ENCODE peak calls at places on chromosome 18, in six cellular contexts. One of them, this sample, is unnamed.

GRCh38 chr18:36464126-36464651 is 166.7 kb downstream of the FHOD3 start:
- DNase-seq in endothelial cell: no peak
- DNase-seq in fibroblast of lung: no peak
- DNase-seq in choroid plexus epithelial cell: no peak
- DNase-seq in WTC11: no peak
- DNase-seq in adrenal gland: no peak
- DNase-seq in this sample: no peak

GRCh38 chr18:61502472-61502871 is 169.2 kb downstream of the CDH20 start:
- DNase-seq in choroid plexus epithelial cell: peak
- DNase-seq in fibroblast of lung: peak
- DNase-seq in adrenal gland: peak
- DNase-seq in endothelial cell: peak
- DNase-seq in WTC11: peak
- DNase-seq in this sample: peak

GRCh38 chr18:48674198-48674721 is 135.4 kb downstream of the CTIF start:
- DNase-seq in adrenal gland: peak
- DNase-seq in WTC11: no peak
- DNase-seq in endothelial cell: no peak
- DNase-seq in fibroblast of lung: peak
- DNase-seq in choroid plexus epithelial cell: peak
- DNase-seq in this sample: no peak

GRCh38 chr18:22020127-22020866 is 149.1 kb upstream of the GATA6 start:
- DNase-seq in choroid plexus epithelial cell: no peak
- DNase-seq in WTC11: no peak
- DNase-seq in adrenal gland: no peak
- DNase-seq in fibroblast of lung: no peak
- DNase-seq in endothelial cell: no peak
- DNase-seq in this sample: no peak

GRCh38 chr18:37565138-37565984 is at the start of gene CELF4:
- DNase-seq in adrenal gland: no peak
- DNase-seq in WTC11: peak
- DNase-seq in fibroblast of lung: no peak
- DNase-seq in endothelial cell: peak
- DNase-seq in choroid plexus epithelial cell: no peak
- DNase-seq in this sample: no peak

GRCh38 chr18:48913723-48914122 is 37.0 kb downstream of the SMAD7 start:
- DNase-seq in fibroblast of lung: no peak
- DNase-seq in endothelial cell: no peak
- DNase-seq in choroid plexus epithelial cell: no peak
- DNase-seq in adrenal gland: no peak
- DNase-seq in WTC11: no peak
- DNase-seq in this sample: no peak

GRCh38 chr18:22558945-22559385 is 141.2 kb upstream of the CTAGE1 start:
- DNase-seq in WTC11: peak
- DNase-seq in endothelial cell: peak
- DNase-seq in fibroblast of lung: peak
- DNase-seq in choroid plexus epithelial cell: peak
- DNase-seq in adrenal gland: peak
- DNase-seq in this sample: peak

GRCh38 chr18:27175914-27176313 is 9.2 kb downstream of the CHST9 start:
- DNase-seq in choroid plexus epithelial cell: no peak
- DNase-seq in WTC11: no peak
- DNase-seq in endothelial cell: no peak
- DNase-seq in adrenal gland: no peak
- DNase-seq in fibroblast of lung: no peak
- DNase-seq in this sample: no peak

GRCh38 chr18:37980556-37980955 is 415.0 kb upstream of the CELF4 start:
- DNase-seq in adrenal gland: no peak
- DNase-seq in choroid plexus epithelial cell: no peak
- DNase-seq in fibroblast of lung: no peak
- DNase-seq in endothelial cell: no peak
- DNase-seq in WTC11: no peak
- DNase-seq in this sample: no peak

GRCh38 chr18:49183921-49184320 is 233.2 kb upstream of the SMAD7 start:
- DNase-seq in adrenal gland: no peak
- DNase-seq in fibroblast of lung: no peak
- DNase-seq in WTC11: no peak
- DNase-seq in endothelial cell: no peak
- DNase-seq in choroid plexus epithelial cell: no peak
- DNase-seq in this sample: no peak

GRCh38 chr18:8507361-8507760 is 101.9 kb upstream of the RAB12 start:
- DNase-seq in fibroblast of lung: peak
- DNase-seq in adrenal gland: no peak
- DNase-seq in WTC11: peak
- DNase-seq in endothelial cell: peak
- DNase-seq in choroid plexus epithelial cell: peak
- DNase-seq in this sample: no peak

GRCh38 chr18:69992776-69993175 is 45.1 kb upstream of the CD226 start:
- DNase-seq in WTC11: no peak
- DNase-seq in endothelial cell: no peak
- DNase-seq in choroid plexus epithelial cell: peak
- DNase-seq in fibroblast of lung: peak
- DNase-seq in adrenal gland: no peak
- DNase-seq in this sample: no peak

GRCh38 chr18:71797554-71797953 is 746.6 kb downstream of the CBLN2 start:
- DNase-seq in adrenal gland: no peak
- DNase-seq in choroid plexus epithelial cell: peak
- DNase-seq in WTC11: no peak
- DNase-seq in fibroblast of lung: peak
- DNase-seq in endothelial cell: no peak
- DNase-seq in this sample: no peak

GRCh38 chr18:37138456-37138855 is 309.5 kb downstream of the KIAA1328 start:
- DNase-seq in endothelial cell: no peak
- DNase-seq in WTC11: peak
- DNase-seq in fibroblast of lung: no peak
- DNase-seq in choroid plexus epithelial cell: no peak
- DNase-seq in adrenal gland: no peak
- DNase-seq in this sample: no peak

GRCh38 chr18:71371951-71372605 is 1083.2 kb downstream of the SOCS6 start:
- DNase-seq in choroid plexus epithelial cell: no peak
- DNase-seq in fibroblast of lung: no peak
- DNase-seq in endothelial cell: no peak
- DNase-seq in WTC11: no peak
- DNase-seq in adrenal gland: no peak
- DNase-seq in this sample: no peak

GRCh38 chr18:9790261-9790660 is 82.2 kb downstream of the RAB31 start:
- DNase-seq in WTC11: no peak
- DNase-seq in adrenal gland: no peak
- DNase-seq in endothelial cell: no peak
- DNase-seq in fibroblast of lung: no peak
- DNase-seq in choroid plexus epithelial cell: no peak
- DNase-seq in this sample: no peak

GRCh38 chr18:9796933-9797549 is 88.7 kb upstream of the TXNDC2 start:
- DNase-seq in WTC11: no peak
- DNase-seq in fibroblast of lung: no peak
- DNase-seq in choroid plexus epithelial cell: no peak
- DNase-seq in adrenal gland: no peak
- DNase-seq in endothelial cell: no peak
- DNase-seq in this sample: no peak

GRCh38 chr18:9788140-9788539 is 80.0 kb downstream of the RAB31 start:
- DNase-seq in fibroblast of lung: peak
- DNase-seq in WTC11: no peak
- DNase-seq in adrenal gland: no peak
- DNase-seq in endothelial cell: no peak
- DNase-seq in choroid plexus epithelial cell: no peak
- DNase-seq in this sample: no peak

GRCh38 chr18:9788860-9789259 is 80.8 kb downstream of the RAB31 start:
- DNase-seq in endothelial cell: no peak
- DNase-seq in fibroblast of lung: no peak
- DNase-seq in WTC11: no peak
- DNase-seq in choroid plexus epithelial cell: no peak
- DNase-seq in adrenal gland: no peak
- DNase-seq in this sample: no peak

DNA sequence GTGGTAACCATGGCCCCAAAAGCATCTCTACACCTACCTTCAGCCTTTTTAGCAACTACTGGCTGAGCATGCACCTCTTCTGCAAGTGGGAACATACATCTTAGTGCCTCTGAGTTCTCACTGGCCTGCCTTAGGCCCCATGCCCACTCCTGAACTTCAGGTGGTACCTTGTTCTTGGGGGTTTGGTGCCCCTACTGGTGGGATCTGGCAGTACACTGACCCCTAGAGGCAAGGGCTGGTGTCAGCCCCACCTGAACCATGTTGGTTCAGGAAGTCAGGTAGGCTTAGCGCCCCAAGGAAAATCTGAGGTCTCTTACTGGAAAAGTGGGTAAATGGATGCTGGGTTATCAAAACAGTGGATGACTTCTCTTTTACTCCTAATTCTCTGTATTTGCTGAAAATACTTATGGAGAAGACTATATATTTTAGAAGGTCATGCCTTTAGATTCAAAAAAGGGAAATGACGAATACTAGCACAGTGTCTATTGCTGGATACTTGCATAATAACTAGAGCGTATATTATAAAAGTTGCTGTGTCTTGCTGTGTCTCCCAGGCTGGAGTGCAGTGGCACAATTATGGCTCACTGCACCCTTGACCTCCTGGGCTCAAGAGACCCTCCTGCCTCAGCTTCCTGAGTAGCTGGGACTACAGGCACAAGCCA is 84.6 kb downstream of the RAB31 start:
- DNase-seq in adrenal gland: no peak
- DNase-seq in choroid plexus epithelial cell: no peak
- DNase-seq in fibroblast of lung: no peak
- DNase-seq in endothelial cell: peak
- DNase-seq in WTC11: peak
- DNase-seq in this sample: no peak
- TF ChIP-seq CTCF in adrenal gland: peak
- TF ChIP-seq CTCF in choroid plexus epithelial cell: peak
- TF ChIP-seq CTCF in fibroblast of lung: peak
- TF ChIP-seq CTCF in endothelial cell: peak
- TF ChIP-seq CTCF in WTC11: peak
- TF ChIP-seq CTCF in this sample: peak

GRCh38 chr18:46668135-46668534 is 11.1 kb upstream of the LOXHD1 start:
- DNase-seq in endothelial cell: no peak
- DNase-seq in WTC11: no peak
- DNase-seq in adrenal gland: no peak
- DNase-seq in fibroblast of lung: no peak
- DNase-seq in choroid plexus epithelial cell: no peak
- DNase-seq in this sample: no peak

GRCh38 chr18:46672062-46672970 is 15.3 kb upstream of the LOXHD1 start:
- DNase-seq in endothelial cell: no peak
- DNase-seq in choroid plexus epithelial cell: no peak
- DNase-seq in fibroblast of lung: peak
- DNase-seq in adrenal gland: no peak
- DNase-seq in WTC11: no peak
- DNase-seq in this sample: no peak

GRCh38 chr18:46663539-46663938 is 6.5 kb upstream of the LOXHD1 start:
- DNase-seq in WTC11: no peak
- DNase-seq in adrenal gland: no peak
- DNase-seq in fibroblast of lung: no peak
- DNase-seq in endothelial cell: no peak
- DNase-seq in choroid plexus epithelial cell: no peak
- DNase-seq in this sample: no peak

DNA sequence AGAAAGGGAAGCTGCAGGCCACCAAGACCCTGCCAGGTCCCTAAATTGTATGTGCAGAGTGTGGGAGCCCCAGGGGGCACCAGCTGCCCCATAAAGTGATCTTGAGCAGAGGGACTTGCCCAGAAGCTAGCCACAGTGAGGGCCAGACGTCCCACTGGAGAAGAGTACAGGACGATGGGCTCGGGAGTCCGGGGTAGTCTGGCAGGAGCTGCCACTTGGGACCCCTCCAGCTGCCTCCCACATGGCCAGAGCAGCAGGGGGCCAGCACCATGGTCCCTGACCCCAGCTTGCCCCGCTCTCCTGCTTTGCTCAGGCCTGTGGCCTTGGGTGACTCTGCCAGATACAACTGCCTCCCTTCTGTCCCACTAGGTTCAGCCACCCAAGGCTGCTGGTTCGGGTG is 11.7 kb upstream of the LOXHD1 start:
- DNase-seq in adrenal gland: no peak
- DNase-seq in WTC11: no peak
- DNase-seq in choroid plexus epithelial cell: no peak
- DNase-seq in endothelial cell: no peak
- DNase-seq in fibroblast of lung: no peak
- DNase-seq in this sample: no peak
- TF ChIP-seq CTCF in adrenal gland: no peak
- TF ChIP-seq CTCF in WTC11: no peak
- TF ChIP-seq CTCF in choroid plexus epithelial cell: no peak
- TF ChIP-seq CTCF in endothelial cell: no peak
- TF ChIP-seq CTCF in fibroblast of lung: no peak
- TF ChIP-seq CTCF in this sample: no peak

GRCh38 chr18:58158459-58158858 is 114.4 kb downstream of the NEDD4L start:
- DNase-seq in endothelial cell: no peak
- DNase-seq in WTC11: no peak
- DNase-seq in adrenal gland: peak
- DNase-seq in choroid plexus epithelial cell: no peak
- DNase-seq in fibroblast of lung: no peak
- DNase-seq in this sample: no peak

GRCh38 chr18:58158008-58158407 is 114.0 kb downstream of the NEDD4L start:
- DNase-seq in adrenal gland: peak
- DNase-seq in fibroblast of lung: no peak
- DNase-seq in WTC11: no peak
- DNase-seq in choroid plexus epithelial cell: no peak
- DNase-seq in endothelial cell: no peak
- DNase-seq in this sample: no peak

GRCh38 chr18:58152891-58153290 is 108.9 kb downstream of the NEDD4L start:
- DNase-seq in choroid plexus epithelial cell: no peak
- DNase-seq in fibroblast of lung: no peak
- DNase-seq in endothelial cell: no peak
- DNase-seq in WTC11: no peak
- DNase-seq in adrenal gland: peak
- DNase-seq in this sample: no peak

GRCh38 chr18:58152216-58152615 is 108.2 kb downstream of the NEDD4L start:
- DNase-seq in endothelial cell: no peak
- DNase-seq in choroid plexus epithelial cell: no peak
- DNase-seq in adrenal gland: no peak
- DNase-seq in WTC11: no peak
- DNase-seq in fibroblast of lung: no peak
- DNase-seq in this sample: no peak

DNA sequence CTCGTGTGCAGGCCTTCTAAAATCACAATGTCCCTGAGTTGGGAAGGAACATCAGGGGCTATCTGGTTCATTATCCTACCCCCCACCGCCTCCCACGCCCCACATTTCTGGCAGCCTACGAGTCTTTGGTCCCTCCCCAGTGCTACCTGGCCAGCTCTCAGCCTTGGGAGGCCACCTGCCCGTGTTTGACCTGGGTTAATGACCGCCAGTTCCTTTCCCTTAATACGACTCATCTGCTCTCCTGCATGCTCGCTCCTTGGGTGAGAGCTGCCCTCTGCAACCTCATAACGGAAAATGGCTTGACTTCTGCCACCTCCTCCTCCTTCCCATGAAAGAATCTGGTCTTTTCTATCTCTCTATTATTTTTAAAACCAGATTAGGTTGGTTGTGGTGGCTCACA is 112.5 kb downstream of the NEDD4L start:
- DNase-seq in endothelial cell: no peak
- DNase-seq in choroid plexus epithelial cell: no peak
- DNase-seq in adrenal gland: no peak
- DNase-seq in fibroblast of lung: no peak
- DNase-seq in WTC11: no peak
- DNase-seq in this sample: no peak
- TF ChIP-seq CTCF in endothelial cell: no peak
- TF ChIP-seq CTCF in choroid plexus epithelial cell: no peak
- TF ChIP-seq CTCF in adrenal gland: no peak
- TF ChIP-seq CTCF in fibroblast of lung: no peak
- TF ChIP-seq CTCF in WTC11: no peak
- TF ChIP-seq CTCF in this sample: no peak

GRCh38 chr18:11518788-11519685 is 90.4 kb upstream of the SLC35G4 start:
- DNase-seq in WTC11: peak
- DNase-seq in endothelial cell: peak
- DNase-seq in adrenal gland: peak
- DNase-seq in choroid plexus epithelial cell: peak
- DNase-seq in fibroblast of lung: peak
- DNase-seq in this sample: peak
- TF ChIP-seq CTCF in WTC11: peak
- TF ChIP-seq CTCF in endothelial cell: peak
- TF ChIP-seq CTCF in adrenal gland: peak
- TF ChIP-seq CTCF in choroid plexus epithelial cell: peak
- TF ChIP-seq CTCF in fibroblast of lung: peak
- TF ChIP-seq CTCF in this sample: peak

GRCh38 chr18:9549405-9549804 is 65.0 kb downstream of the PPP4R1 start:
- DNase-seq in choroid plexus epithelial cell: no peak
- DNase-seq in WTC11: no peak
- DNase-seq in endothelial cell: no peak
- DNase-seq in fibroblast of lung: no peak
- DNase-seq in adrenal gland: no peak
- DNase-seq in this sample: no peak
- TF ChIP-seq CTCF in choroid plexus epithelial cell: peak
- TF ChIP-seq CTCF in WTC11: no peak
- TF ChIP-seq CTCF in endothelial cell: no peak
- TF ChIP-seq CTCF in fibroblast of lung: no peak
- TF ChIP-seq CTCF in adrenal gland: no peak
- TF ChIP-seq CTCF in this sample: peak